ENCODE peak calls at places on chromosomes 7 and 10, in ten cellular contexts. S is vagina, K is GM12878, Z is HCT116, J is K562, I is stomach, E is suprapubic skin, A is upper lobe of left lung, U is sigmoid colon, R is transverse colon. O is an unnamed sample.

GRCh38 chr7:51260516-51260915 is 56.1 kb downstream of the COBL start:
- DNase-seq in I (no peak), K (no peak), S (peak; percentile 58), U (no peak), J (no peak), A (no peak), Z (no peak), R (no peak), E (no peak), O (no peak)

GRCh38 chr10:71299071-71299759 is 19.8 kb upstream of the SLC29A3 start:
- DNase-seq in U (no peak), A (no peak), E (no peak), Z (no peak), R (no peak), J (no peak), I (no peak), K (no peak), S (no peak), O (peak; percentile 63)

GRCh38 chr7:130895006-130895750 is 161.2 kb upstream of the KLF14 start:
- DNase-seq in E (no peak), J (no peak), U (no peak), S (peak; percentile 85), K (no peak), R (no peak), Z (no peak), I (no peak), A (no peak), O (no peak)

GRCh38 chr10:79394631-79395030 is 47.4 kb downstream of the PPIF start:
- DNase-seq in U (peak; percentile 64), Z (no peak), R (no peak), I (no peak), J (no peak), A (peak; percentile 56), S (no peak), E (no peak), K (no peak), O (peak; percentile 16)

GRCh38 chr10:130751851-130752250 is 559.7 kb downstream of the TCERG1L start:
- DNase-seq in I (peak; percentile 17), Z (no peak), S (no peak), A (peak; percentile 13), E (peak; percentile 41), U (peak; percentile 48), K (no peak), J (no peak), R (no peak), O (no peak)

GRCh38 chr10:15238553-15239335 is 70.3 kb upstream of the NMT2 start:
- DNase-seq in K (no peak), Z (no peak), S (no peak), R (no peak), E (no peak), J (no peak), U (no peak), A (no peak), I (no peak), O (no peak)

GRCh38 chr10:17216901-17217395 is 11.1 kb upstream of the VIM start:
- DNase-seq in I (no peak), U (no peak), E (no peak), J (no peak), K (no peak), S (no peak), A (no peak), R (no peak), Z (no peak), O (no peak)

GRCh38 chr10:55374060-55374459 is 573.0 kb upstream of the PCDH15 start:
- DNase-seq in E (no peak), K (no peak), A (no peak), U (no peak), S (no peak), I (no peak), Z (no peak), R (no peak), J (no peak), O (no peak)

GRCh38 chr10:13483951-13484350 is 44.9 kb downstream of the BEND7 start:
- DNase-seq in R (peak; percentile 15), I (peak; percentile 74), Z (no peak), A (no peak), K (no peak), J (no peak), S (no peak), U (no peak), E (no peak), O (peak; percentile 87)

GRCh38 chr10:75724047-75724446 is 292.6 kb downstream of the LRMDA start:
- DNase-seq in U (no peak), Z (no peak), I (no peak), K (no peak), J (no peak), R (no peak), A (no peak), S (no peak), E (no peak), O (no peak)

GRCh38 chr10:69451784-69452251 is 553 bp downstream of the TSPAN15 start:
- DNase-seq in Z (no peak), K (no peak), U (peak; percentile 72), I (peak; percentile 87), E (no peak), J (no peak), R (peak; percentile 84), S (no peak), A (peak; percentile 85), O (no peak)

GRCh38 chr10:50552771-50553535 is 70.8 kb downstream of the SGMS1 start:
- DNase-seq in K (no peak), R (peak; percentile 34), I (peak; percentile 29), S (no peak), A (peak; percentile 33), Z (no peak), U (no peak), J (peak; percentile 77), E (no peak), O (no peak)

GRCh38 chr7:87220734-87221215 is 1.2 kb upstream of the TMEM243 start:
- DNase-seq in A (no peak), S (no peak), K (no peak), R (peak; percentile 28), J (peak; percentile 47), I (no peak), U (no peak), Z (no peak), E (no peak), O (no peak)

GRCh38 chr10:96470108-96470743 is 43.5 kb downstream of the TLL2 start:
- DNase-seq in Z (peak; percentile 24), E (no peak), I (peak; percentile 31), A (peak; percentile 21), S (no peak), U (no peak), K (no peak), J (peak; percentile 45), R (no peak), O (no peak)

GRCh38 chr7:26863504-26864308 is 684 bp downstream of the SKAP2 start:
- DNase-seq in R (no peak), K (peak; percentile 37), Z (peak; percentile 18), A (no peak), I (no peak), J (peak; percentile 59), U (no peak), E (no peak), S (no peak), O (no peak)

GRCh38 chr7:130294314-130294713 is 1.4 kb downstream of the CPA4 start:
- DNase-seq in S (no peak), I (no peak), Z (no peak), J (no peak), E (no peak), U (no peak), A (no peak), R (no peak), K (no peak), O (no peak)

DNA sequence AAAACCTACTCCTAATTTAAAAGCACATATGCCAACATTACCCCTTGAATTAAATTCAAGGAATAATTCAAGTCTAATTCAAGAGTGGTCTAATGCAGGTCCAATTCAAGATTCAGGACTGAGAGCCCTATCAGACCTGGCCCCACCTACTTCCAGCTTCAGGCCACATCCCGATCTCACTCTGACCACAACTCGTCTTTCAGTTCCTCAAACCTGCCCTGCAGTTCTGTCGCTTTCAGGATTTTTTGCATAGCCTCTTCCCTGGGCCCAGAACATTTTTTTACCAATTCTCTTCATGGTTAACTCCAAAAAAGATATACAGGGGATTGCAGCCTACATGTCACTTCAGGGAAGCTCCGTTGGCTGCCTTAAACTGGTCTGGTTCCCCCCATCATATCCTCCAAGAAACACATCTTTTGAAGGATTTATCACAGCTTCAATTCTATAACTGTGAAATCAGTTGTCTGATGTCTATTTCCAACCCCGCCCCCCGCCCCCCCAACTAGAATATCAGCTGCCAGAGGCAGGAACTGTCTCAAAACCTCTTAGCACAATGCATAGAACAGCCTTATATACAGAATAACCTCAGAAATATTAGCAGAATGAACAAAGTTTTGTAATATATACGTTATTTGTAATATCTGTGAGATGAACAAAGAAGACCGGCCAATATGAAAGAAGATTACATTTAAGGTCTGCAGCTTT is 20.8 kb downstream of the CCDC6 start:
- DNase-seq in E (no peak), J (peak; percentile 73), I (no peak), Z (no peak), A (no peak), S (no peak), R (peak; percentile 53), U (no peak), K (peak; percentile 85), O (no peak)
- H3K4me1 ChIP-seq in E (peaks cover 48% of the 10 kb centered on the region), J (peaks cover 46% of the 10 kb centered on the region), I (peaks cover 14% of the 10 kb centered on the region), Z (no peaks in the 10 kb centered on the region), A (peaks cover 42% of the 10 kb centered on the region), S (peaks cover 78% of the 10 kb centered on the region), R (peaks cover 12% of the 10 kb centered on the region), U (peaks cover 72% of the 10 kb centered on the region), K (peaks cover 41% of the 10 kb centered on the region), O (peaks cover 47% of the 10 kb centered on the region)

GRCh38 chr7:47543056-47543455 is 38.9 kb downstream of the TNS3 start:
- DNase-seq in K (no peak), U (no peak), A (no peak), I (no peak), J (no peak), S (no peak), E (no peak), R (no peak), Z (no peak), O (peak; percentile 57)
- TF ChIP-seq POLR2AphosphoS5 in K (no peak), U (no peak), A (no peak), I (no peak), J (no peak), S (no peak), E (no peak), R (no peak), Z (no peak), O (no peak)

DNA sequence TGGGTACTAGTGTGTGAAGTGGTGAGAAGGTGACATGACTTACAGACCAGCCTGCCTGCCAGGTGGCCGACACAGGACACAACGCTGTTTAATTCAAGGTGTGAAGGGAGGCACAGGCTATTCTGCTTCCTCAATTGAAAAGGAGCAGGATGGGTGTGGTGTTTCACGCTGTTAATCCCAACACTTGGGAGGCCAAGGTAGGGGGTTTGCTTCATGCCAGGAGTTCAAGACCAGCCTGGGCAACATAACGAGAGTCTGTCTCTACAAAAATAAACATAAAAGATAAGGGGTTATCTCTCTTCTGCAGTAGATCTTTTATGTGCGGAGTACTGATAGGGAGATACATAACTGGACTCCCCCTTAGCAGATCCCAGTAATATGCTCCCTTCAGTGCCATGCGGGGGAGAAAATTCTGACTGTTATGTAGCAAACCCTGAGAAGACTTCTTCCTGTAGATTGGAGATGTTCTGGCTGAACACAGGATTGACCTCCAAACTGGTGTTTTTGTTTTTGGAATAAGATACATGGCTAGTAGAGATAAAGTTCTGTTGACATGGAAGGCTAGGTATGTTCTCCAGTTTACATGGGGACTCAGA is 63.2 kb downstream of the CCNY start:
- DNase-seq in A (no peak), S (no peak), Z (no peak), R (no peak), E (no peak), J (peak; percentile 77), U (no peak), K (no peak), I (no peak), O (no peak)
- H3K4me1 ChIP-seq in A (peaks cover 65% of the 10 kb centered on the region), S (peaks cover 76% of the 10 kb centered on the region), Z (no peaks in the 10 kb centered on the region), R (peaks cover 7% of the 10 kb centered on the region), E (peaks cover 33% of the 10 kb centered on the region), J (peaks cover 68% of the 10 kb centered on the region), U (peaks cover 77% of the 10 kb centered on the region), K (no peaks in the 10 kb centered on the region), I (peaks cover 49% of the 10 kb centered on the region), O (peaks cover 70% of the 10 kb centered on the region)

GRCh38 chr7:518630-519428 is 817 bp downstream of the PDGFA start:
- DNase-seq in U (peak; percentile 92), I (peak; percentile 89), K (no peak), S (no peak), Z (no peak), R (peak; percentile 88), J (peak; percentile 80), E (no peak), A (peak; percentile 81), O (no peak)
- TF ChIP-seq POLR2AphosphoS5 in U (peak; percentile 93), I (peak; percentile 96), K (no peak), S (no peak), Z (peak; percentile 90), R (peak; percentile 87), J (no peak), E (no peak), A (no peak), O (peak; percentile 89)

O was measured in spleen.